ENCODE peak calls at places on chromosomes 4 and X, in five cellular contexts. W is endodermal cell, U is AG04450, N is mammary epithelial cell, V is cardiac muscle cell. H is an unnamed sample. For H3K27me3, the result is how much of the 10 kb centered on the place peaks cover.

GRCh38 chr4:100790838-100791615 is 273.2 kb upstream of the EMCN start:
- DNase-seq in V (no peak), N (no peak), U (no peak), W (no peak), H (no peak)

GRCh38 chr4:109072595-109072994 is 229.9 kb downstream of the COL25A1 start:
- DNase-seq in N (peak), W (no peak), U (peak), V (no peak), H (no peak)

GRCh38 chr4:48139688-48140087 is 5.6 kb upstream of the TXK start:
- DNase-seq in N (no peak), U (no peak), W (no peak), V (no peak), H (no peak)

GRCh38 chr4:77240469-77241066 is 83.6 kb downstream of the CCNG2 start:
- DNase-seq in N (peak), U (no peak), W (peak), V (peak), H (peak)

GRCh38 chr4:47419296-47419695 is 44.2 kb downstream of the COMMD8 start:
- DNase-seq in W (no peak), N (no peak), V (no peak), U (no peak), H (no peak)

GRCh38 chrX:33330798-33331197 is 119.4 kb upstream of the DMD start:
- DNase-seq in N (no peak), V (no peak), W (no peak), U (no peak), H (no peak)

GRCh38 chr4:163343604-163344146 is at the start of gene NPY5R:
- DNase-seq in U (no peak), N (no peak), V (peak), W (peak), H (no peak)

GRCh38 chr4:82988323-82988832 is 22.2 kb downstream of the LIN54 start:
- DNase-seq in V (no peak), W (no peak), N (no peak), U (peak), H (no peak)

GRCh38 chrX:100447563-100448397 is 37.7 kb upstream of the PCDH19 start:
- DNase-seq in V (peak), N (peak), W (peak), U (no peak), H (no peak)

GRCh38 chrX:7021991-7022390 is 125.5 kb upstream of the STS start:
- DNase-seq in W (no peak), N (no peak), V (no peak), U (no peak), H (no peak)

GRCh38 chr4:52659722-52660261 is 691 bp upstream of the USP46 start:
- DNase-seq in V (peak), U (no peak), N (peak), W (peak), H (no peak)

GRCh38 chrX:68761086-68761485 is 67.7 kb upstream of the EFNB1 start:
- DNase-seq in N (no peak), W (no peak), U (no peak), V (no peak), H (no peak)

GRCh38 chr4:47505666-47506065 is 20.6 kb downstream of the ATP10D start:
- DNase-seq in U (no peak), V (no peak), N (no peak), W (no peak), H (no peak)

GRCh38 chrX:47321978-47322377 is 48.4 kb upstream of the ZNF157 start:
- DNase-seq in N (no peak), W (peak), U (no peak), V (no peak), H (no peak)

GRCh38 chrX:87517571-87518141 is at the start of gene KLHL4:
- DNase-seq in V (peak), U (peak), W (peak), N (peak), H (no peak)

GRCh38 chr4:13483142-13484044 is 747 bp downstream of the RAB28 start:
- DNase-seq in N (peak), W (peak), U (peak), V (peak), H (no peak)

GRCh38 chrX:106035064-106035463 is 3.5 kb downstream of the SERPINA7 start:
- DNase-seq in W (no peak), U (no peak), N (no peak), V (peak), H (no peak)

GRCh38 chrX:152987801-152988200 is 6.1 kb downstream of the PNMA5 start:
- DNase-seq in U (no peak), N (no peak), V (no peak), W (no peak), H (no peak)

GRCh38 chrX:17814557-17814956 is 46.5 kb downstream of the RAI2 start:
- DNase-seq in V (no peak), W (no peak), N (peak), U (no peak), H (no peak)

GRCh38 chrX:13937370-13938052 is 92.2 kb downstream of the GEMIN8 start:
- DNase-seq in N (no peak), W (peak), U (no peak), V (peak), H (no peak)

GRCh38 chr4:7248857-7249256 is 56.5 kb downstream of the SORCS2 start:
- DNase-seq in U (no peak), W (no peak), V (no peak), N (no peak), H (no peak)

GRCh38 chr4:4853371-4853823 is 6.1 kb upstream of the MSX1 start:
- DNase-seq in V (no peak), U (no peak), N (no peak), W (peak), H (no peak)

GRCh38 chr4:84498203-84499026 is 677 bp downstream of the NKX6-1 start:
- DNase-seq in U (no peak), V (peak), N (peak), W (peak), H (no peak)

GRCh38 chrX:134735015-134735414 is 76.7 kb upstream of the PLAC1 start:
- DNase-seq in V (no peak), N (no peak), U (no peak), W (no peak), H (no peak)
- H3K27me3 ChIP-seq in V (under half), N (under half), U (under half), W (under half), H (under half)

GRCh38 chr4:128341634-128342033 is 54.0 kb upstream of the PGRMC2 start:
- DNase-seq in V (no peak), U (no peak), N (no peak), W (no peak), H (no peak)

GRCh38 chr4:128338634-128339355 is 51.2 kb upstream of the PGRMC2 start:
- DNase-seq in V (no peak), W (no peak), N (peak), U (peak), H (no peak)

GRCh38 chr4:128335541-128335940 is 47.9 kb upstream of the PGRMC2 start:
- DNase-seq in W (no peak), V (no peak), N (peak), U (no peak), H (no peak)

GRCh38 chr4:128334256-128334655 is 46.6 kb upstream of the PGRMC2 start:
- DNase-seq in W (no peak), N (no peak), U (no peak), V (no peak), H (no peak)

DNA sequence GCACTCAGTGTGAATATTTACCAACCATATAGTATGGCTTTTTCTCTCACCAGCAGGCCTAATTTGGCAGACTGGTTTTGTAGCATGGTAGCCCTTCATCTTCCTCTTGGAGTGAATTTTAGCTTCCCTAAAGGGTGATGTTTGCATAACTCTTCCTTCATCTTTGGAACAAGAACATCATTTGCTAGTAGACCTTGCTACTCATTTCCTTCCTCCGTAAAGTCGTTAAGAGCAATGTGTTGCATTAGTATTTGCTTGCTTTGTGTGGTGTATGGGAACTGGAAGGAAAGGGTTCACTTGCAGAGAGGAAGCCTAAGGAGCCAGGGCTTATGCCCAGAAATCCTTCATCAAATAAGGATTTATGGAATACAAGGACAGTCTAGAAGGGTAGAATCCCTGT is 50.2 kb upstream of the PGRMC2 start:
- DNase-seq in U (no peak), N (no peak), V (no peak), W (no peak), H (no peak)
- H3K27ac ChIP-seq in U (no peak), N (no peak), V (no peak), W (no peak), H (no peak)

GRCh38 chrX:645024-645376 is 14.4 kb downstream of the SHOX start:
- DNase-seq in U (no peak), W (peak), V (no peak), N (no peak), H (no peak)
- H3K27me3 ChIP-seq in U (under half), W (half or more), V (half or more), N (under half), H (under half)

DNA sequence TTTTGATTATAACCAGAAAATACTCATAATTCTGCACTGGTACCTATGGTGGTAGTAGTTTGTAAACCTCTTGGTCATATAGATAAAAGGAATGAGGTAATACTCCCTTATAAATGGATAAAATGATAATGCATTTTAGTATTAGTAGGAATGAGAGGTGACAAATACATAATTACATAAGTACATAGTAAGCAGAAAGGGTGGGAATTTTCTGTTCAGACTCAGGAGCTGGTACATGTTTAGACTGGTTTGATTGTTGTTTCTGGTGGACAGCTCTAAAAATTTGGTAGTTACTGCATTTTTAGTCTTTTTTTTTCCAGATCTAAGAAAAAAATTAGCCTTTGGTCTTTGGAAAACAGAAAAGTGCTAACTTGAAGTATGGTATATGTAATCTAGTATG is 70.4 kb upstream of the AGA start:
- DNase-seq in W (no peak), U (no peak), N (no peak), V (no peak), H (no peak)
- H3K27ac ChIP-seq in W (no peak), U (no peak), N (no peak), V (no peak), H (no peak)

H was measured in effector memory CD4-positive, alpha-beta T cell.